ENCODE peak calls at places on chromosomes 4 and X, in four cellular contexts. V, E, X and W are unnamed samples.

GRCh38 chr4:76166480-76166879 is 18.3 kb upstream of the NUP54 start:
- DNase-seq in V (no peak), E (no peak), X (no peak), W (no peak)

GRCh38 chrX:139889760-139890159 is 43.1 kb downstream of the ATP11C start:
- DNase-seq in V (no peak), E (no peak), X (no peak), W (no peak)

GRCh38 chr4:73718375-73719373 is 21.7 kb upstream of the CXCL8 start:
- DNase-seq in V (peak; percentile 25), E (no peak), X (no peak), W (no peak)

GRCh38 chr4:27046851-27047250 is 186.2 kb downstream of the STIM2 start:
- DNase-seq in V (no peak), E (no peak), X (no peak), W (no peak)

GRCh38 chr4:19748470-19748869 is 503.2 kb upstream of the SLIT2 start:
- DNase-seq in V (no peak), E (no peak), X (peak; percentile 92), W (no peak)

GRCh38 chr4:1379351-1379781 is 26.9 kb downstream of the NKX1-1 start:
- DNase-seq in V (no peak), E (no peak), X (no peak), W (no peak)

GRCh38 chrX:68571292-68572256 is 72.7 kb downstream of the YIPF6 start:
- DNase-seq in V (peak; percentile 22), E (no peak), X (peak; percentile 17), W (peak; percentile 32)

GRCh38 chr4:95505149-95505548 is 43.6 kb downstream of the UNC5C start:
- DNase-seq in V (no peak), E (no peak), X (no peak), W (no peak)

GRCh38 chrX:9390121-9390520 is 74.7 kb upstream of the TBL1X start:
- DNase-seq in V (no peak), E (no peak), X (no peak), W (no peak)

GRCh38 chrX:9794495-9794894 is 8.3 kb downstream of the SHROOM2 start:
- DNase-seq in V (no peak), E (no peak), X (no peak), W (no peak)